ENCODE peak calls at places on chromosomes 3 and 15, in seven cellular contexts. F, Z, T, Y, Q, A and L are unnamed samples.

GRCh38 chr15:34437687-34438086 is at the start of gene GOLGA8A:
- DNase-seq in F (peak; percentile 90), Z (no peak), T (no peak), Y (peak; percentile 86), Q (peak; percentile 60), A (peak; percentile 91), L (peak; percentile 89)

GRCh38 chr3:37772773-37773291 is 88.8 kb upstream of the CTDSPL start:
- DNase-seq in F (no peak), Z (no peak), T (no peak), Y (no peak), Q (no peak), A (no peak), L (no peak)

GRCh38 chr15:33994005-33994615 is 25.8 kb downstream of the CHRM5 start:
- DNase-seq in F (no peak), Z (no peak), T (peak; percentile 45), Y (no peak), Q (no peak), A (no peak), L (no peak)

GRCh38 chr15:44719293-44719999 is 8.1 kb downstream of the B2M start:
- DNase-seq in F (peak; percentile 74), Z (no peak), T (no peak), Y (no peak), Q (no peak), A (no peak), L (peak; percentile 35)

GRCh38 chr3:113516115-113516505 is 1.2 kb upstream of the SPICE1 start:
- DNase-seq in F (no peak), Z (no peak), T (no peak), Y (no peak), Q (no peak), A (no peak), L (no peak)

GRCh38 chr3:3302964-3303363 is 123.5 kb upstream of the CRBN start:
- DNase-seq in F (no peak), Z (no peak), T (no peak), Y (no peak), Q (no peak), A (no peak), L (no peak)

GRCh38 chr3:122313261-122313660 is 11.8 kb upstream of the CSTA start:
- DNase-seq in F (no peak), Z (no peak), T (no peak), Y (no peak), Q (no peak), A (no peak), L (no peak)

GRCh38 chr3:49952924-49953323 is 13.0 kb downstream of the RBM6 start:
- DNase-seq in F (no peak), Z (no peak), T (no peak), Y (no peak), Q (peak; percentile 11), A (no peak), L (no peak)

GRCh38 chr3:142027713-142028112 is 121.6 kb downstream of the TFDP2 start:
- DNase-seq in F (no peak), Z (no peak), T (peak; percentile 32), Y (no peak), Q (no peak), A (no peak), L (peak; percentile 20)

GRCh38 chr3:157837341-157837740 is 268.9 kb downstream of the SHOX2 start:
- DNase-seq in F (no peak), Z (no peak), T (peak; percentile 25), Y (no peak), Q (no peak), A (no peak), L (no peak)

GRCh38 chr3:34947849-34948248 is 691.5 kb upstream of the ARPP21 start:
- DNase-seq in F (no peak), Z (peak; percentile 7), T (no peak), Y (no peak), Q (no peak), A (no peak), L (no peak)

GRCh38 chr15:84658788-84659411 is 901 bp upstream of the NMB start:
- DNase-seq in F (no peak), Z (no peak), T (no peak), Y (no peak), Q (no peak), A (no peak), L (no peak)

DNA sequence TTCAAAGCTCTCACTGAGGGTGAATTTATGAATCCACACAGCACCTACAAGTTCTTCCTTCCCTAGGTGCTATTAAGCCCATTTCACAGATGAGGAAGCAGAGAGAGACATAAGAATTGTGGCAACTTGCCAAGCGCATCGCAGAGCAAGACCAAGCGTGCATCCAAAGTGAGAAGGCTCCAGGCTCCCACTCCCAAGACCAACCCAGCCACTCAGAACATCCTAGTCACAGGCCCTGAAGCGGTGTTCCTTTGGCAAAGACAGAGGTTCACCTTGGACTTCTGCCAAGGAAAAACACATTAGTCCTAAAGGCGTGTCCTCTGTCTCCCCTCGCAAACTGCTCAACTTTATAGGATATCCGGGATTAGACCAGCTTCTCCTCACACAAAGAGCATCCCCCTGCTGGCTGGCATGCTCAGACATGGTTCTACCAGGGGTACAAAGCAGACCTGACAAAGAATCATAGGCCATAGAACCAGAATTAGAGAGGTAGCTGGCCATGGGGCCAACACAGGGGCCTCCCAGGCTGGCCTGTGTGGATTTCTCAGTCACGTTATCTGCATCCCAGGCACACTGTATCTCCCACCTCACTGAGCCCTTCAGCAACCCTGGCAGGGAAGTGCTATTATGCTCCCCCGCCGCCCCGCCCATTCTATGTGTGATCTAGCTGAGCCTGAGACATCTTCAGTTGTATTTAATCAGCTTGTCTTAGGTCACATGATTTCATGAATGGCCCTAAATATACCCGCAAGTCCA is 160.2 kb downstream of the FOXP1 start:
- DNase-seq in F (no peak), Z (no peak), T (no peak), Y (no peak), Q (peak; percentile 59), A (no peak), L (no peak)
- TF ChIP-seq CTCF in F (no peak), Z (no peak), T (peak; percentile 13), Y (no peak), Q (no peak), A (no peak), L (no peak)

GRCh38 chr15:47945869-47946666 is 174.7 kb upstream of the SLC24A5 start:
- DNase-seq in F (no peak), Z (no peak), T (no peak), Y (no peak), Q (no peak), A (no peak), L (no peak)

GRCh38 chr15:47949815-47950214 is 171.0 kb upstream of the SLC24A5 start:
- DNase-seq in F (no peak), Z (no peak), T (no peak), Y (no peak), Q (no peak), A (no peak), L (no peak)

GRCh38 chr15:47950447-47950846 is 170.3 kb upstream of the SLC24A5 start:
- DNase-seq in F (no peak), Z (no peak), T (no peak), Y (no peak), Q (no peak), A (no peak), L (no peak)

GRCh38 chr15:47944911-47945310 is 175.9 kb upstream of the SLC24A5 start:
- DNase-seq in F (no peak), Z (no peak), T (no peak), Y (no peak), Q (no peak), A (no peak), L (no peak)
- TF ChIP-seq CTCF in F (no peak), Z (no peak), T (no peak), Y (no peak), Q (no peak), A (no peak), L (no peak)

DNA sequence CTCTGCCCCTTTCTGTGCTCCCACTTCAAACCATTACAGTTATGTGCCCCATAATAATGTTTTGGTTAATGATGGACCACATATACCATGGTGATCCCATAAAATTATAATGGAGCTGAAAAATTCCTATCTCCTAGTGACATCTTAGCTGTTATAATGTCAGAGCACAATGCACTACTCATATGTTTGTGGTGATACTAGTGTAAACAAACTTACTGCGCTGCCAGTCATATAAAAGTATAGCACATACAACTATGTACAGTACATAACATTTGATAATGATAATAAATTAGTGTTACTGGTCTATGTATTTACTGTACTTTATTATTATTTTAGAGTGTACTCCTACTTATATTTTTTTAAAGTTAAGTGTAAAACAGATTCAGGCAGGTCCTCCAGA is 45.6 kb upstream of the TCAIM start:
- DNase-seq in F (no peak), Z (no peak), T (no peak), Y (no peak), Q (no peak), A (no peak), L (no peak)
- TF ChIP-seq CTCF in F (no peak), Z (no peak), T (no peak), Y (no peak), Q (no peak), A (no peak), L (no peak)

DNA sequence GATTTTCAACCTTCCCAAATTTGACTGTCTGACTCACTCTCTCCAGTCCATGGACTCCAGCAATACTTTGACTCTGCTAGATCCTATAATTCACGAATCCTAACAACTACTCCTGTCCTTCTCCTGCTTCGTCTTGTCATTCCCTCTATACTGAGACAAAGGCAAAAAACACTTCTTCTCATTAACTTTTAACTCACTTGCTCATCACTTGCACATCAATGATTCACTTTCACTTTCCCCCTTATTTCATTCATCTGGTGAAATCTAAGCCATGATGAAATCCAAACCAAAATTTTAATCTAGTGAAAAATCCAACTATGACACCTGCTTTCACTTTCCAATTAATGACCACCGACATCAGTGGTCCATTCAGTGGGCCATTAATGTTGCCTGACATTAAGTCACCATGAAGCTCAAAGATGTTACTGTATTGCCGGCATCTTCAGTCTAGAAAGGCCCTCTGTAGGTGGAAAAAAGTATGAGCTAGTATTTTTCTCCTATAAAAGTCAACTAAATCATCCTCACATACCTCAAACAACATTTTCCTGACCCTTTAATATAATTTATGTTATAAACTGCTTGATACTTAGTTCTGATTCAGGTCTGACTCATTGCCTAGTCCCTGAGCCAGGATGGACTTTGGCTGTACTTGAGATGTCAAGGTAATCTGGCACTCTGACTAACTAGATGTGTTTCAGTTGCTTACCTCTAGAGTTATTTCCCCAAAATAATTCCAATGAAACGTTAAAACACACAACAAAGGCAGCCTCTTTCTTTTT is 158.6 kb downstream of the CNTN6 start:
- DNase-seq in F (no peak), Z (no peak), T (no peak), Y (no peak), Q (no peak), A (no peak), L (no peak)
- TF ChIP-seq CTCF in F (no peak), Z (no peak), T (no peak), Y (no peak), Q (no peak), A (no peak), L (no peak)

GRCh38 chr3:133040696-133041523 is 2.7 kb downstream of the TMEM108 start:
- DNase-seq in F (peak; percentile 8), Z (no peak), T (peak; percentile 69), Y (no peak), Q (peak; percentile 84), A (peak; percentile 74), L (peak; percentile 66)
- TF ChIP-seq CTCF in F (peak; percentile 69), Z (peak; percentile 82), T (peak; percentile 88), Y (peak; percentile 66), Q (peak; percentile 60), A (peak; percentile 44), L (peak; percentile 54)